ENCODE peak calls at places on chromosomes 13 and 19, in five cellular contexts. One of them, this sample, is unnamed.

GRCh38 chr13:42548731-42549554 is 25.0 kb upstream of the TNFSF11 start:
- DNase-seq in SK-N-SH: no peak
- DNase-seq in fibroblast of mammary gland: peak
- DNase-seq in epithelial cell of esophagus: no peak
- DNase-seq in dorsolateral prefrontal cortex: no peak
- DNase-seq in this sample: no peak

GRCh38 chr19:33125929-33126388 is 6.0 kb upstream of the WDR88 start:
- DNase-seq in fibroblast of mammary gland: peak
- DNase-seq in dorsolateral prefrontal cortex: peak
- DNase-seq in SK-N-SH: peak
- DNase-seq in epithelial cell of esophagus: peak
- DNase-seq in this sample: peak

GRCh38 chr19:48190288-48191284 is 20.1 kb downstream of the ZSWIM9 start:
- DNase-seq in dorsolateral prefrontal cortex: peak
- DNase-seq in SK-N-SH: no peak
- DNase-seq in fibroblast of mammary gland: peak
- DNase-seq in epithelial cell of esophagus: peak
- DNase-seq in this sample: no peak

GRCh38 chr13:105343134-105343806 is 1192.2 kb downstream of the EFNB2 start:
- DNase-seq in SK-N-SH: no peak
- DNase-seq in fibroblast of mammary gland: no peak
- DNase-seq in dorsolateral prefrontal cortex: no peak
- DNase-seq in epithelial cell of esophagus: no peak
- DNase-seq in this sample: peak

GRCh38 chr13:100828226-100828625 is 153.6 kb upstream of the TMTC4 start:
- DNase-seq in SK-N-SH: peak
- DNase-seq in dorsolateral prefrontal cortex: no peak
- DNase-seq in epithelial cell of esophagus: no peak
- DNase-seq in fibroblast of mammary gland: no peak
- DNase-seq in this sample: no peak

GRCh38 chr13:110897024-110897423 is 17.8 kb downstream of the ANKRD10 start:
- DNase-seq in fibroblast of mammary gland: no peak
- DNase-seq in dorsolateral prefrontal cortex: no peak
- DNase-seq in SK-N-SH: no peak
- DNase-seq in epithelial cell of esophagus: no peak
- DNase-seq in this sample: no peak

GRCh38 chr19:13051581-13052165 is 51.0 kb downstream of the LYL1 start:
- DNase-seq in dorsolateral prefrontal cortex: peak
- DNase-seq in fibroblast of mammary gland: no peak
- DNase-seq in epithelial cell of esophagus: peak
- DNase-seq in SK-N-SH: no peak
- DNase-seq in this sample: no peak

GRCh38 chr19:6587093-6587820 is 3.7 kb downstream of the CD70 start:
- DNase-seq in epithelial cell of esophagus: no peak
- DNase-seq in SK-N-SH: no peak
- DNase-seq in dorsolateral prefrontal cortex: no peak
- DNase-seq in fibroblast of mammary gland: peak
- DNase-seq in this sample: no peak

GRCh38 chr13:73536865-73537264 is 478.1 kb downstream of the KLF5 start:
- DNase-seq in fibroblast of mammary gland: no peak
- DNase-seq in dorsolateral prefrontal cortex: no peak
- DNase-seq in epithelial cell of esophagus: peak
- DNase-seq in SK-N-SH: no peak
- DNase-seq in this sample: no peak

GRCh38 chr19:55492362-55492944 is 4.2 kb downstream of the SSC5D start:
- DNase-seq in fibroblast of mammary gland: no peak
- DNase-seq in dorsolateral prefrontal cortex: no peak
- DNase-seq in SK-N-SH: no peak
- DNase-seq in epithelial cell of esophagus: no peak
- DNase-seq in this sample: no peak

DNA sequence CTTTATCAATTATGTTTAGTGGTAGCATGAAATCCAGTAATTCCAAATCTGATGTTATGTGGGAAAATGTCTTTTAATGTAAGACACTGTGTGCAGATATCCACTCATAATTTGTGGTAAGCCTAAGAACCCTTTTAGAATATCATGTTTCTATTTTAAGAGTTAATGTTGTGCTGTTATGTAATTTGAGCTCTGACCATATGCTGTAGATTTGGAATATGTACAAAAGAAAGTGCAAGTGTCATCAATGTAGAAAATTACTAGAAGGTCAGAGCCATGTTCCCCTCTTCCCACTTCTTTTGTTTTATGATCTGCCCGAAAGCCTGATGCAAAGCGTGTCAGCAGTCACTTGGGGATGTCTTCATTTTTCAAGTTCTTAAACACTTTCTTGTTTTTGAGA is 44.5 kb downstream of the SCEL start:
- DNase-seq in dorsolateral prefrontal cortex: no peak
- DNase-seq in fibroblast of mammary gland: no peak
- DNase-seq in epithelial cell of esophagus: no peak
- DNase-seq in SK-N-SH: no peak
- DNase-seq in this sample: no peak
- TF ChIP-seq CTCF in dorsolateral prefrontal cortex: no peak
- TF ChIP-seq CTCF in fibroblast of mammary gland: no peak
- TF ChIP-seq CTCF in epithelial cell of esophagus: no peak
- TF ChIP-seq CTCF in SK-N-SH: no peak
- TF ChIP-seq CTCF in this sample: no peak

DNA sequence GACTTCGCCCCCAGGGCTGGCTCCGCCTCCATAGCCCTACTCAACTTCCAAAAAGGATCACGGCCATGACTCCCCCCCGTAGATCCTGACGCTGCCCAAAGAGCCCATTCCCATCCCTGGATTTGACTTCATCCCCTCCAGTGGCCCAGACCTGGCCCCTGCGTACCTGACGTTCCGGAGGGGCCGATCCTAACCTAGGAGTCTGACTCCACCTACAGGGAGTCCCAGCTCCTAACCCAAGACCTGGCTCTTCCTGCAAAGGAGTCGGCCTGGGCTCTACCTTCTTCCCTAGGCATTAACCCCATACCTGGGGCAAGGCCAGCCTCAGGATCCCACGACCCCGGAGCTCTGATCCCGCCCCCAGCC is 10.8 kb downstream of the STAP2 start:
- DNase-seq in SK-N-SH: no peak
- DNase-seq in epithelial cell of esophagus: no peak
- DNase-seq in dorsolateral prefrontal cortex: no peak
- DNase-seq in fibroblast of mammary gland: no peak
- DNase-seq in this sample: no peak
- H3K4me3 ChIP-seq in SK-N-SH: peak
- H3K4me3 ChIP-seq in epithelial cell of esophagus: peak
- H3K4me3 ChIP-seq in dorsolateral prefrontal cortex: peak
- H3K4me3 ChIP-seq in fibroblast of mammary gland: peak
- H3K4me3 ChIP-seq in this sample: peak

GRCh38 chr19:9883231-9883758 is 48.2 kb downstream of the PIN1 start:
- DNase-seq in dorsolateral prefrontal cortex: peak
- DNase-seq in fibroblast of mammary gland: no peak
- DNase-seq in SK-N-SH: no peak
- DNase-seq in epithelial cell of esophagus: peak
- DNase-seq in this sample: no peak

GRCh38 chr19:9883764-9884163 is 48.6 kb downstream of the PIN1 start:
- DNase-seq in dorsolateral prefrontal cortex: no peak
- DNase-seq in epithelial cell of esophagus: no peak
- DNase-seq in fibroblast of mammary gland: no peak
- DNase-seq in SK-N-SH: no peak
- DNase-seq in this sample: no peak

GRCh38 chr19:9881720-9882119 is 46.6 kb downstream of the PIN1 start:
- DNase-seq in epithelial cell of esophagus: peak
- DNase-seq in dorsolateral prefrontal cortex: no peak
- DNase-seq in fibroblast of mammary gland: no peak
- DNase-seq in SK-N-SH: no peak
- DNase-seq in this sample: peak

GRCh38 chr19:9885077-9885552 is 50.0 kb downstream of the PIN1 start:
- DNase-seq in fibroblast of mammary gland: peak
- DNase-seq in SK-N-SH: peak
- DNase-seq in dorsolateral prefrontal cortex: peak
- DNase-seq in epithelial cell of esophagus: no peak
- DNase-seq in this sample: no peak
- TF ChIP-seq CTCF in fibroblast of mammary gland: peak
- TF ChIP-seq CTCF in SK-N-SH: peak
- TF ChIP-seq CTCF in dorsolateral prefrontal cortex: peak
- TF ChIP-seq CTCF in epithelial cell of esophagus: no peak
- TF ChIP-seq CTCF in this sample: peak

GRCh38 chr19:49491030-49491803 is 3.8 kb downstream of the RPL13A start:
- DNase-seq in SK-N-SH: no peak
- DNase-seq in epithelial cell of esophagus: no peak
- DNase-seq in fibroblast of mammary gland: no peak
- DNase-seq in dorsolateral prefrontal cortex: no peak
- DNase-seq in this sample: no peak
- H3K4me3 ChIP-seq in SK-N-SH: no peak
- H3K4me3 ChIP-seq in epithelial cell of esophagus: no peak
- H3K4me3 ChIP-seq in fibroblast of mammary gland: no peak
- H3K4me3 ChIP-seq in dorsolateral prefrontal cortex: no peak
- H3K4me3 ChIP-seq in this sample: no peak

DNA sequence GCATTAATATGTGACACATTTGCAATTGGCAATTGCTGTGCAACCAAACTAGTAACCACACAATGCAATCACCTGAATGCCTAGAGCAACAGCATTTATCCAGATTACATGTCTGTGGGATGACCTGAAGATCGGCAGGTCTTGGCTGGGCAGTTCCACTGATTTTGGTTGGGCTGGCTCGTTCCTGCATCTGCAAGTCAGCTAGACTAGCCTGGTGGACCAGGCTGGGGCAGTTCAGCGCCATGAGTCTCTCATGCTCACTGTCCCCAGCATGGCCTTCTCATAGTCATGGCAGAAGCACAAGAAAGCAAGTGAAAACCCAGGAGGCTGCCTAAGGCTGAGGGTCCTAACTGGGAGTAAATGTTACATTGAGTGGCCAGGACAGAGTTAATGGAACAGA is 229.1 kb upstream of the TSHZ3 start:
- DNase-seq in epithelial cell of esophagus: no peak
- DNase-seq in dorsolateral prefrontal cortex: no peak
- DNase-seq in fibroblast of mammary gland: no peak
- DNase-seq in SK-N-SH: no peak
- DNase-seq in this sample: no peak
- TF ChIP-seq CTCF in epithelial cell of esophagus: no peak
- TF ChIP-seq CTCF in dorsolateral prefrontal cortex: no peak
- TF ChIP-seq CTCF in fibroblast of mammary gland: no peak
- TF ChIP-seq CTCF in SK-N-SH: no peak
- TF ChIP-seq CTCF in this sample: no peak

GRCh38 chr19:29945017-29945416 is 3.0 kb downstream of the URI1 start:
- DNase-seq in fibroblast of mammary gland: no peak
- DNase-seq in dorsolateral prefrontal cortex: no peak
- DNase-seq in SK-N-SH: no peak
- DNase-seq in epithelial cell of esophagus: no peak
- DNase-seq in this sample: no peak
- H3K4me3 ChIP-seq in fibroblast of mammary gland: no peak
- H3K4me3 ChIP-seq in dorsolateral prefrontal cortex: no peak
- H3K4me3 ChIP-seq in SK-N-SH: no peak
- H3K4me3 ChIP-seq in epithelial cell of esophagus: no peak
- H3K4me3 ChIP-seq in this sample: no peak